ENCODE peak calls at places on chromosomes 3 and 15, in six cellular contexts. S is NCI-H2081, L is globus pallidus, K is H54, X is astrocyte of the spinal cord, Q is epithelial cell of esophagus. U is an unnamed sample.

GRCh38 chr15:76058714-76059319 is 968 bp upstream of the TMEM266 start:
- DNase-seq in S (peak; percentile 2), L (no peak), K (no peak), X (peak; percentile 7), Q (peak; percentile 34), U (peak; percentile 13)

GRCh38 chr3:196222876-196223595 is 6.7 kb downstream of the SLC51A start:
- DNase-seq in S (no peak), L (no peak), K (no peak), X (no peak), Q (peak; percentile 74), U (peak; percentile 17)

GRCh38 chr3:167456157-167456799 is 17.6 kb downstream of the SERPINI2 start:
- DNase-seq in S (no peak), L (no peak), K (no peak), X (no peak), Q (no peak), U (no peak)

GRCh38 chr3:104460477-104461406 is 906.0 kb upstream of the ALCAM start:
- DNase-seq in S (no peak), L (peak; percentile 77), K (no peak), X (peak; percentile 83), Q (peak; percentile 51), U (peak; percentile 10)

GRCh38 chr3:55655544-55655943 is 168.4 kb upstream of the WNT5A start:
- DNase-seq in S (no peak), L (no peak), K (no peak), X (no peak), Q (peak; percentile 17), U (peak; percentile 40)

GRCh38 chr3:13072239-13073041 is 789 bp downstream of the IQSEC1 start:
- DNase-seq in S (no peak), L (peak; percentile 77), K (peak; percentile 55), X (no peak), Q (peak; percentile 14), U (peak; percentile 47)

GRCh38 chr15:36701336-36701735 is 121.9 kb downstream of the CDIN1 start:
- DNase-seq in S (no peak), L (no peak), K (no peak), X (no peak), Q (no peak), U (no peak)

GRCh38 chr15:70762469-70763119 is 764 bp downstream of the UACA start:
- DNase-seq in S (no peak), L (no peak), K (no peak), X (peak; percentile 60), Q (peak; percentile 68), U (peak; percentile 63)

GRCh38 chr3:56799251-56799882 is 2.4 kb downstream of the ARHGEF3 start:
- DNase-seq in S (peak; percentile 49), L (peak; percentile 89), K (peak; percentile 30), X (peak; percentile 74), Q (peak; percentile 76), U (peak; percentile 63)

GRCh38 chr3:188720636-188721035 is 451.1 kb upstream of the TPRG1 start:
- DNase-seq in S (no peak), L (no peak), K (peak; percentile 8), X (peak; percentile 10), Q (peak; percentile 43), U (peak; percentile 42)

GRCh38 chr3:184505479-184505878 is 56.1 kb upstream of the EPHB3 start:
- DNase-seq in S (no peak), L (no peak), K (no peak), X (no peak), Q (no peak), U (no peak)

GRCh38 chr15:64334530-64334929 is 21.4 kb downstream of the CSNK1G1 start:
- DNase-seq in S (no peak), L (no peak), K (no peak), X (no peak), Q (peak; percentile 25), U (no peak)

GRCh38 chr3:177835917-177836316 is 638.6 kb upstream of the TBL1XR1 start:
- DNase-seq in S (no peak), L (no peak), K (no peak), X (peak; percentile 94), Q (peak; percentile 90), U (peak; percentile 85)

GRCh38 chr3:142165194-142165593 is 15.8 kb upstream of the TFDP2 start:
- DNase-seq in S (no peak), L (no peak), K (no peak), X (no peak), Q (no peak), U (no peak)

GRCh38 chr15:41891946-41892345 is 1.9 kb downstream of the SPTBN5 start:
- DNase-seq in S (peak; percentile 92), L (no peak), K (no peak), X (no peak), Q (no peak), U (no peak)

GRCh38 chr3:105387122-105387751 is 20.5 kb downstream of the ALCAM start:
- DNase-seq in S (no peak), L (no peak), K (no peak), X (peak; percentile 48), Q (peak; percentile 89), U (peak; percentile 79)

GRCh38 chr15:70048578-70048977 is 49.1 kb downstream of the TLE3 start:
- DNase-seq in S (no peak), L (no peak), K (no peak), X (no peak), Q (no peak), U (no peak)

GRCh38 chr3:150158974-150159625 is 188.4 kb upstream of the PFN2 start:
- DNase-seq in S (no peak), L (no peak), K (no peak), X (peak; percentile 31), Q (no peak), U (no peak)

GRCh38 chr15:87597346-87598052 is 659.0 kb downstream of the NTRK3 start:
- DNase-seq in S (no peak), L (no peak), K (no peak), X (no peak), Q (no peak), U (no peak)

U was measured in mammary epithelial cell.